ENCODE peak calls at places on chromosomes 12 and 14, in nine cellular contexts. P is lower leg skin, B is psoas muscle, M is brain microvascular endothelial cell, U is fibroblast of mammary gland, I is uterus, T is omental fat pad, L is AG10803, G is endodermal cell. C is an unnamed sample.

GRCh38 chr14:102370305-102370809 is 7.6 kb downstream of the TECPR2 start:
- DNase-seq in P (no peak), B (no peak), M (no peak), U (peak; percentile 15), I (no peak), T (no peak), L (no peak), G (peak; percentile 44), C (no peak)

GRCh38 chr14:92511472-92512247 is 1.9 kb upstream of the RIN3 start:
- DNase-seq in P (no peak), B (no peak), M (peak; percentile 94), U (peak; percentile 96), I (peak; percentile 72), T (no peak), L (peak; percentile 98), G (peak; percentile 57), C (peak; percentile 94)

GRCh38 chr12:128802756-128803155 is 21.0 kb downstream of the SLC15A4 start:
- DNase-seq in P (no peak), B (peak; percentile 27), M (no peak), U (no peak), I (no peak), T (no peak), L (no peak), G (no peak), C (no peak)

GRCh38 chr12:99911076-99911475 is 73.7 kb downstream of the ANKS1B start:
- DNase-seq in P (peak; percentile 33), B (peak; percentile 36), M (peak; percentile 91), U (peak; percentile 95), I (peak; percentile 32), T (no peak), L (peak; percentile 91), G (no peak), C (peak; percentile 90)

GRCh38 chr14:75978249-75978731 is 3.5 kb downstream of the TGFB3 start:
- DNase-seq in P (no peak), B (no peak), M (no peak), U (no peak), I (peak; percentile 33), T (no peak), L (peak; percentile 23), G (peak; percentile 56), C (no peak)

GRCh38 chr12:119679081-119679480 is 11.1 kb downstream of the PRKAB1 start:
- DNase-seq in P (no peak), B (no peak), M (peak; percentile 9), U (no peak), I (no peak), T (no peak), L (no peak), G (peak; percentile 85), C (no peak)

GRCh38 chr14:23569443-23570151 is 2.0 kb upstream of the AP1G2 start:
- DNase-seq in P (no peak), B (no peak), M (no peak), U (no peak), I (peak; percentile 15), T (no peak), L (no peak), G (peak; percentile 84), C (peak; percentile 19)

GRCh38 chr12:41850046-41850445 is 294.6 kb downstream of the GXYLT1 start:
- DNase-seq in P (no peak), B (no peak), M (no peak), U (no peak), I (no peak), T (no peak), L (no peak), G (no peak), C (no peak)

GRCh38 chr12:109999983-110000505 is 814 bp downstream of the ANKRD13A start:
- DNase-seq in P (peak; percentile 28), B (no peak), M (no peak), U (peak; percentile 43), I (no peak), T (no peak), L (peak; percentile 67), G (peak; percentile 76), C (no peak)

GRCh38 chr14:73713206-73713803 is 879 bp downstream of the PNMA1 start:
- DNase-seq in P (no peak), B (no peak), M (no peak), U (no peak), I (no peak), T (no peak), L (no peak), G (no peak), C (no peak)

GRCh38 chr12:13304924-13305323 is 108.4 kb downstream of the EMP1 start:
- DNase-seq in P (no peak), B (no peak), M (no peak), U (peak; percentile 38), I (no peak), T (no peak), L (no peak), G (no peak), C (no peak)

GRCh38 chr14:65255029-65255545 is 152.8 kb upstream of the MAX start:
- DNase-seq in P (no peak), B (no peak), M (peak; percentile 45), U (peak; percentile 84), I (no peak), T (no peak), L (peak; percentile 58), G (no peak), C (peak; percentile 82)

GRCh38 chr14:52467515-52468266 is 84.6 kb downstream of the TXNDC16 start:
- DNase-seq in P (no peak), B (no peak), M (no peak), U (no peak), I (no peak), T (no peak), L (no peak), G (no peak), C (no peak)

GRCh38 chr12:26855337-26856089 is 22.5 kb upstream of the ITPR2 start:
- DNase-seq in P (no peak), B (no peak), M (no peak), U (no peak), I (no peak), T (no peak), L (no peak), G (no peak), C (no peak)
- TF ChIP-seq CTCF in P (no peak), B (no peak), M (no peak), U (no peak), I (no peak), T (no peak), L (no peak), G (no peak), C (no peak)

DNA sequence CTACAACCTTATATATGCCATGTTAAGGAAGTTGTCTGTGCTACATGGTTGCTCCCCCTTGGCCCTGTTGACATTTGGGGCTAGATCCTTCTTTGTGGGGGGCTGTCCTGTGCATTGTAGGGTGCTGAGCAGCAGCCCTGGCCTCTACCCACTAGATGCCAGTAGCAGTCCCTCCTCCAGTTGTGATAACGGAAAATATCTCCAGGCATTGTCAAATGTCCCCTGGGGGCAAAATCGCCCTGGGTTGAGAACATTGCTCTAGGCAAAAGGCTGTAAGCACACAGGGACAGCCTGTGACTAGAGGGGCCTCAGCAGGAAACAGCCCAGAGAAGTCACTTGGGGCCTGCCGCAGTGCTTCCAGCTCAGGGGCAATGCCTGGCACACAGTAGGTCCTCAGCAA is 1100.3 kb downstream of the BCL11B start:
- DNase-seq in P (no peak), B (no peak), M (no peak), U (no peak), I (no peak), T (no peak), L (no peak), G (no peak), C (no peak)
- TF ChIP-seq CTCF in P (no peak), B (no peak), M (no peak), U (no peak), I (no peak), T (no peak), L (no peak), G (no peak), C (no peak)

DNA sequence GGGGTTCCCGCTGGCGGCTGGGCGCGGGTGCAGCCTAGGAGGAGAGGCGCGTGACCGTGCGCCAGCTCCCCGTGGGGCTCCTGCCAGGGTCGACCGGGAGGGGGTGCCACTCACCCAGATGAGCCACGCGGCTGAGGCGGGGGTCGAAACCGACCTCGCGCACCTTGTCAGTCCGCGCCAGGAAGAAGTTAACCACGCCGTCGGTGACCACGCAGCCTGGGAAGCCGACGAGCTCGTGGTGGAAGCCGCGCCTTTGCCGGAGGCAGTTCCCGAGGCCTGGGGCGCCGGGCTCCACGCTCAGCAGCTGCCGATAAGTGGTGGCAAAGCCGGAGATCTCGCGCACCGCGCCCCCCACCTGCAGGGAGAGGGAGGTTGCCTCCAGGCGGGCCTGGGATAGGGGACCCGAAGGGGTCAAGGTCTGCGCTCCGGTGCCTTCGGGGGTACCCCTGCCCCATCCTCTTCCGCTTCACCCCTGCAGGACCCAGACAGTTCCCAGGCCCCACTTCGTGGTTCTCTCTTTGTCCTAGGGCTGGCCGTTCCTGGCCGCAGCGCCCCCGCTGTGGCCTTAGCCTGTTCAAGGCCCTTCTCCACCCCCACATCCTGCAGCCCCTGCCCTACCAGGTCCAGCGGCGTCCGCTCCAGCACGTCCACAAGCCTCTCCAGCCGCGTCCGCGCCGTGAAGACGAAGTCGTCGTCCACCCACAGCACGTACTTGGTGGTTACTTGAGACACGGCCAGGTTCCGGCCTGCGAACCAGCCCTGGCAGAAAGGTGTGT is 5.3 kb downstream of the B4GALNT1 start:
- DNase-seq in P (peak; percentile 9), B (peak; percentile 58), M (no peak), U (no peak), I (no peak), T (no peak), L (no peak), G (peak; percentile 81), C (no peak)
- TF ChIP-seq CTCF in P (no peak), B (no peak), M (peak; percentile 33), U (no peak), I (no peak), T (no peak), L (no peak), G (peak; percentile 51), C (peak; percentile 35)

GRCh38 chr12:115946867-115947695 is 330.4 kb downstream of the MED13L start:
- DNase-seq in P (no peak), B (no peak), M (no peak), U (no peak), I (no peak), T (no peak), L (no peak), G (no peak), C (peak; percentile 23)
- TF ChIP-seq CTCF in P (no peak), B (peak; percentile 22), M (peak; percentile 63), U (peak; percentile 53), I (no peak), T (no peak), L (peak; percentile 57), G (peak; percentile 79), C (peak; percentile 90)